ENCODE peak calls at places on chromosomes 12 and 14, in four cellular contexts. P, E, Z and M are unnamed samples. For H3K9me3, the result is how much of the 10 kb centered on the place peaks cover.

GRCh38 chr12:131773582-131774221 is 54.5 kb upstream of the MMP17 start:
- DNase-seq in P (peak), E (no peak), Z (peak), M (no peak)

GRCh38 chr14:32205984-32206383 is 2.9 kb upstream of the RNU6-8 start:
- DNase-seq in P (peak), E (no peak), Z (no peak), M (no peak)

GRCh38 chr12:5556033-5556614 is 124.2 kb downstream of the NTF3 start:
- DNase-seq in P (no peak), E (no peak), Z (no peak), M (no peak)

GRCh38 chr12:91695964-91696363 is 449.7 kb downstream of the BTG1 start:
- DNase-seq in P (no peak), E (no peak), Z (no peak), M (no peak)

GRCh38 chr12:76670776-76671175 is 93.1 kb upstream of the ZDHHC17 start:
- DNase-seq in P (no peak), E (no peak), Z (no peak), M (no peak)

GRCh38 chr14:21256539-21257394 is 12.5 kb downstream of the HNRNPC start:
- DNase-seq in P (no peak), E (no peak), Z (peak), M (no peak)

GRCh38 chr12:111248221-111248620 is 120.7 kb downstream of the PHETA1 start:
- DNase-seq in P (no peak), E (no peak), Z (no peak), M (no peak)

GRCh38 chr12:106585237-106585834 is 2.5 kb downstream of the RFX4 start:
- DNase-seq in P (no peak), E (no peak), Z (no peak), M (no peak)

GRCh38 chr12:114272071-114272470 is 133.9 kb downstream of the TBX5 start:
- DNase-seq in P (no peak), E (no peak), Z (no peak), M (no peak)

GRCh38 chr12:24222968-24223367 is 273.5 kb upstream of the SOX5 start:
- DNase-seq in P (no peak), E (no peak), Z (no peak), M (no peak)

GRCh38 chr14:71049435-71050147 is 142.3 kb downstream of the PCNX1 start:
- DNase-seq in P (no peak), E (no peak), Z (no peak), M (no peak)

GRCh38 chr12:107584523-107584922 is 101.1 kb upstream of the PWP1 start:
- DNase-seq in P (no peak), E (no peak), Z (no peak), M (no peak)

GRCh38 chr12:6641131-6641530 is 5.4 kb upstream of the LPAR5 start:
- DNase-seq in P (no peak), E (no peak), Z (no peak), M (no peak)

GRCh38 chr12:131097247-131098177 is 143.8 kb downstream of the ADGRD1 start:
- DNase-seq in P (no peak), E (no peak), Z (peak), M (no peak)

GRCh38 chr12:40055776-40056175 is 50.1 kb downstream of the SLC2A13 start:
- DNase-seq in P (no peak), E (no peak), Z (no peak), M (no peak)

GRCh38 chr12:40056357-40056756 is 49.5 kb downstream of the SLC2A13 start:
- DNase-seq in P (no peak), E (no peak), Z (no peak), M (no peak)

GRCh38 chr12:40055227-40055579 is 50.7 kb downstream of the SLC2A13 start:
- DNase-seq in P (no peak), E (no peak), Z (no peak), M (no peak)

GRCh38 chr12:40054554-40055226 is 51.2 kb downstream of the SLC2A13 start:
- DNase-seq in P (no peak), E (no peak), Z (no peak), M (no peak)

GRCh38 chr12:40058721-40059190 is 47.1 kb downstream of the SLC2A13 start:
- DNase-seq in P (no peak), E (no peak), Z (no peak), M (no peak)
- H3K9me3 ChIP-seq in P (under half), E (under half), Z (under half), M (under half)

GRCh38 chr14:72962829-72963312 is 36.6 kb downstream of the DCAF4 start:
- DNase-seq in P (no peak), E (no peak), Z (no peak), M (no peak)
- H3K9me3 ChIP-seq in P (under half), E (under half), Z (under half), M (under half)

GRCh38 chr14:105938055-105938863 is 411.9 kb downstream of the TMEM121 start:
- DNase-seq in P (no peak), E (no peak), Z (peak), M (no peak)

GRCh38 chr14:105940534-105941225 is 414.3 kb downstream of the TMEM121 start:
- DNase-seq in P (no peak), E (no peak), Z (no peak), M (no peak)

GRCh38 chr14:105941226-105942166 is 415.1 kb downstream of the TMEM121 start:
- DNase-seq in P (no peak), E (no peak), Z (no peak), M (no peak)

GRCh38 chr14:105938959-105939358 is 412.6 kb downstream of the TMEM121 start:
- DNase-seq in P (no peak), E (no peak), Z (no peak), M (no peak)

DNA sequence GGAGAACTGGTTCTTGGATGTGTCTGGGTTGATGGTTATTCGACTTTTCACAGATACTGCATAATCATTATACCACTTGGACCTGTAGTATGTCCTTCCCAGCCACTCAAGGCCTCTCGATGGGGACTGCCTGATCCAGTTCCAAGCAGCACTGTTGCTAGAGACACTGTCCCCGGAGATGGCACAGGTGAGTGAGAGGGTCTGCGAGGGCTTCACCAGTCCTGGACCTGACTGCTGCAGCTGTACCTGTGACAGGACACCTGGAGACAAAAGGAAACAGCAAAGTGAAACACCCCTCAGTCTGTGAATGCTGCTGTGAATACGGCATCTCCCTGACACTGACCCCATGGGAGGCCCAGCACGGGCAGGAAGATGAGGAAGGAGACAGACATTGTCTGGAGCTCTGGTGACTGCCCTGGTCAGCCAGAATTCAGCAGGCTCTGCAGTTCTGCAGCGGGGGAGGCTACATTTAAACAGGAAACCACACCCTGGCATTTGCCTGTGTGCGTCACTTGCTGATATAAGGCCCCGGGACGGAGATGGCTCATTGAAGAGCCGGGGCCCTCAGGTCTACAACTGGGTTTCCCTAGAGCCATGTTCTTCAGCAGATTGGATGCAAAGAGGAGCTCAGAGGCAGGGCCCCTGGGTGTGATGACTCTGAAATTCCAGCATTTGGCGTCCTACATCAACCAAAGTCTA is 413.6 kb downstream of the TMEM121 start:
- DNase-seq in P (no peak), E (no peak), Z (peak), M (no peak)
- H3K9me3 ChIP-seq in P (under half), E (under half), Z (under half), M (under half)

GRCh38 chr12:52178443-52178842 is 13.4 kb downstream of the KRT80 start:
- DNase-seq in P (no peak), E (no peak), Z (no peak), M (no peak)
- H3K9me3 ChIP-seq in P (under half), E (under half), Z (under half), M (under half)

DNA sequence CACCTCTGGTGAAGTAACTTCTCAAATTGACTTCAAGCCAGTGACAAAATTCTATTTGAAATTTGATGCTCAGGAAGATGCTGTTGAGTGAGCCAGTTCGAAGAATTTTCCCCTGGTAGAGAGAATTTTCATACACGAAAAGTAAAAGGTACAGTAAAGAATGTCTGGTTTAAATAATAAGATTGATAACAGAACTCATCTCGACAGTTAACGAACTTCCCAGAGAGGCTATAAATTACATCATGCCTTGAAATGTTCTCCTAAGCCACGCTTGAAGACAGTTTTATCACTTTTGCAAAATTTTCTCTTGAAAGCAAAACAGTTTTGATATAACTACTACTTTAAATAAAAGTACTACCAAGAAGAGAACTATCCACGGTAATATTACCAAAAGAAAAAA is 14.4 kb upstream of the OR11G2 start:
- DNase-seq in P (no peak), E (no peak), Z (no peak), M (no peak)
- H3K9me3 ChIP-seq in P (under half), E (under half), Z (under half), M (under half)

GRCh38 chr12:46024099-46024498 is 33.7 kb upstream of the SCAF11 start:
- DNase-seq in P (no peak), E (no peak), Z (no peak), M (no peak)

DNA sequence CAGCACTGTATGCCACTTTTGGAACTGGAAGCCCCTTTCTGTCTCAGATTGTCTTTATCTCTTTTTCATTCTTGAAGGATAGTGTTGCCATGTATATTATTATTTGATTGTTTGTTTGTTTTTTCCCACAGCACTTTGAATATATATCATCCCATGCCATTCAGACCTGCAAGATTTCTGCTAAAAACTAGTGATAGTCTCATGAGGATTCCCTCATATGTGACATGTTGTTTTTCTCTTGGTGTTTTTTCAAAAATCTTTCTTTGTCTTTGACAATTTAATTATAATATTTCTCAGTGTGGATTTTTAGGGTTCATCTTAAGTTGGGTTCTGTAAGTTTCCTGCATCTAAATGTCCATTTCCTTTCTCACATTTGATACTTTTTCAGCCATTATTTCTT is 36.8 kb upstream of the SCAF11 start:
- DNase-seq in P (no peak), E (no peak), Z (no peak), M (no peak)
- H3K9me3 ChIP-seq in P (under half), E (under half), Z (half or more), M (under half)

DNA sequence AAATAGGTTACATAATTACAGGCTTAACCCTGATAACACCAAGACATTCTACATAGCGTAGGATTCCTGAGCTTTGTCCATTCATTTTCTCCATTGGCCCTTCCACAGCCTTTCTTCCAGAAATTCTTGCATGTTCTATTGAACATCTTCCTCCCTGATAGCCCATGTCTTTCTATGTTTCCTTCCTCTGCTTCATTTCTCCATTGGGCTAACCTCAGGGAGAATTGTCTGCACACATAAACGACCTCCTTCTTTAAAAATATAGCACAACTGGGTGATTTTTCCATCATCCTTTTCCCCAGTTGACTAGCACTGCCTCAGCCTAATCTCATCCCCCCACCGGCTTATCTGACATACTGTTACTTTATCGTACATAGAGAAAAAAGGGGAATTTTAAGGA is 11.2 kb downstream of the DIO2 start:
- DNase-seq in P (no peak), E (no peak), Z (no peak), M (no peak)
- H3K9me3 ChIP-seq in P (under half), E (under half), Z (under half), M (under half)

GRCh38 chr12:69490920-69491643 is 20.9 kb downstream of the FRS2 start:
- DNase-seq in P (no peak), E (no peak), Z (no peak), M (no peak)
- H3K9me3 ChIP-seq in P (under half), E (under half), Z (under half), M (under half)